ENCODE peak calls at places on chromosomes 3 and 15, in eight cellular contexts. R is dorsolateral prefrontal cortex, D is ovary, Y is gastrocnemius medialis, G is BE2C, Z is PC-9, K is tibial artery, T is AG04450. B is an unnamed sample.

GRCh38 chr15:34014556-34014955 is 24.4 kb downstream of the AVEN start:
- DNase-seq in Z (no peak), G (no peak), T (no peak), R (no peak), Y (no peak), D (no peak), K (no peak), B (no peak)

GRCh38 chr3:13157986-13158385 is 84.8 kb upstream of the IQSEC1 start:
- DNase-seq in Y (no peak), K (no peak), G (no peak), Z (no peak), R (no peak), T (no peak), D (no peak), B (peak; percentile 64)

GRCh38 chr15:48170981-48171380 is 7.1 kb downstream of the MYEF2 start:
- DNase-seq in G (no peak), R (no peak), Z (no peak), D (no peak), Y (no peak), K (no peak), T (no peak), B (no peak)

GRCh38 chr3:51955893-51956770 is 951 bp downstream of the GPR62 start:
- DNase-seq in K (no peak), Y (no peak), T (no peak), D (peak; percentile 71), G (no peak), Z (no peak), R (no peak), B (peak; percentile 76)

GRCh38 chr15:81480645-81481053 is 106.6 kb upstream of the TMC3 start:
- DNase-seq in R (no peak), Y (no peak), Z (no peak), K (no peak), D (peak; percentile 18), T (peak; percentile 29), G (peak; percentile 54), B (no peak)

GRCh38 chr3:127662051-127662469 is 10.7 kb upstream of the ABTB1 start:
- DNase-seq in T (no peak), G (no peak), D (no peak), R (no peak), K (no peak), Y (no peak), Z (no peak), B (no peak)

GRCh38 chr3:101867521-101867920 is 18.2 kb downstream of the NFKBIZ start:
- DNase-seq in D (no peak), K (no peak), R (no peak), T (no peak), Z (no peak), Y (no peak), G (no peak), B (no peak)

GRCh38 chr3:9800529-9800928 is 7.6 kb downstream of the ARPC4 start:
- DNase-seq in D (no peak), K (no peak), T (no peak), G (no peak), Y (no peak), Z (no peak), R (no peak), B (no peak)

GRCh38 chr3:78077178-78077577 is 1037.3 kb downstream of the ROBO2 start:
- DNase-seq in G (no peak), K (no peak), T (no peak), Y (no peak), D (no peak), Z (no peak), R (no peak), B (no peak)

GRCh38 chr15:48536681-48537091 is 108.8 kb downstream of the FBN1 start:
- DNase-seq in K (no peak), Y (no peak), G (no peak), T (no peak), D (no peak), R (no peak), Z (no peak), B (no peak)

GRCh38 chr15:92596623-92597022 is 59.0 kb downstream of the FAM174B start:
- DNase-seq in G (no peak), Y (no peak), T (no peak), K (no peak), D (no peak), Z (no peak), R (no peak), B (no peak)

GRCh38 chr3:2099028-2099671 is 484 bp downstream of the CNTN4 start:
- DNase-seq in D (no peak), Y (no peak), G (peak; percentile 27), T (no peak), K (peak; percentile 25), Z (no peak), R (peak; percentile 32), B (peak; percentile 51)

GRCh38 chr3:194910414-194910979 is 224.8 kb downstream of the FAM43A start:
- DNase-seq in G (no peak), K (no peak), Y (no peak), R (no peak), T (no peak), Z (no peak), D (no peak), B (no peak)

GRCh38 chr3:139107424-139108252 is 62.9 kb upstream of the PRR23C start:
- DNase-seq in T (no peak), Z (no peak), K (no peak), D (no peak), Y (no peak), G (no peak), R (no peak), B (no peak)

GRCh38 chr3:149270180-149270579 is 48.6 kb upstream of the CP start:
- DNase-seq in K (no peak), Z (no peak), D (no peak), T (no peak), Y (no peak), G (no peak), R (no peak), B (no peak)

GRCh38 chr3:166205158-166205557 is 367.9 kb upstream of the BCHE start:
- DNase-seq in G (no peak), T (no peak), R (no peak), D (no peak), Y (no peak), Z (no peak), K (no peak), B (no peak)

GRCh38 chr15:45114751-45115085 is 592 bp downstream of the DUOXA2 start:
- DNase-seq in Z (no peak), R (no peak), G (no peak), Y (no peak), D (no peak), T (no peak), K (no peak), B (no peak)
- H3K4me3 ChIP-seq in Z (no peak overlapping the region), R (no peak overlapping the region), G (peak overlapping the region; percentile 8), Y (no peak overlapping the region), D (no peak overlapping the region), T (no peak overlapping the region), K (no peak overlapping the region), B (no peak overlapping the region)

DNA sequence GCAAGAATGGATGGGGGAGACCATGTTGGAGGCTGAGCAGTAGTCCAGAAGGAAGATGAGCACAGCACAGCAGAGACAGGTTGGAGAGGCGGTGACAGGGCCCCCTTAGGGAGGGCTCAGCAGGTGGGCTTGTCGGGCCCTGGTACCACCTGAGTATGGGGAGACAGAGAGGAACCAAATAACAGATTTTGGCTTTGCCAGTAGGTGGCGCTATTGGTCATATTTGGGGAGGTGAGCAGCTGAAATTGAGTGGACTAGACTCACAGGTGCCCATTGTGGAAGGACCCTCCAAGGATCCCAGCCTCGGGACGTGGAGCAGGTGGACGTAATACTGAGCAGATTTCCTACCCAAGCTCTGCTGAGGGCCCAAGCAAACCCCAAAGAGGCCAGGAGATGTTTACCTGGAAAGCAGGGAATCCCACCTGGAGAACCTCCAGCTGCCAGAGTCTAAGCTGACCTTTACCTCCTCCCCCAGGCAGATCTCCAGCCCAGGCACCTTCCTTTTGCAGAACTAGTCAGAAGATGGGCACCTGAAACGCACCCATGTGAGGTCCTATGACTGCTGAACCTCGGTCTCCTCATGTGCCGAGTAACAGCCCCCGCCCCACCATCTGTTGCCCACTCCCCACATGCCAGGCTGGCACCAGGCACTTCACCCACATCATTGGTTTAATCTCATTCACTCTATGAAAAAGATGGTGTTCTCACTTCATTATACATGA is 24.6 kb upstream of the CORO2B start:
- DNase-seq in Y (peak; percentile 17), R (no peak), T (peak; percentile 18), G (peak; percentile 84), K (peak; percentile 69), Z (peak; percentile 40), D (peak; percentile 85), B (no peak)
- H3K4me3 ChIP-seq in Y (no peak overlapping the region), R (no peak overlapping the region), T (no peak overlapping the region), G (no peak overlapping the region), K (no peak overlapping the region), Z (no peak overlapping the region), D (no peak overlapping the region), B (no peak overlapping the region)

GRCh38 chr3:146165844-146166243 is 4.9 kb upstream of the PLOD2 start:
- DNase-seq in D (no peak), Y (no peak), R (no peak), Z (no peak), K (no peak), G (no peak), T (no peak), B (no peak)

GRCh38 chr3:146164506-146164905 is 3.5 kb upstream of the PLOD2 start:
- DNase-seq in Y (no peak), T (no peak), G (no peak), Z (no peak), R (no peak), D (no peak), K (no peak), B (no peak)

GRCh38 chr3:146166450-146167222 is 5.7 kb upstream of the PLOD2 start:
- DNase-seq in G (no peak), T (no peak), Y (no peak), Z (no peak), K (no peak), D (no peak), R (no peak), B (no peak)

GRCh38 chr3:146164951-146165350 is 4.0 kb upstream of the PLOD2 start:
- DNase-seq in G (no peak), K (no peak), Y (no peak), D (no peak), T (no peak), Z (no peak), R (no peak), B (no peak)

DNA sequence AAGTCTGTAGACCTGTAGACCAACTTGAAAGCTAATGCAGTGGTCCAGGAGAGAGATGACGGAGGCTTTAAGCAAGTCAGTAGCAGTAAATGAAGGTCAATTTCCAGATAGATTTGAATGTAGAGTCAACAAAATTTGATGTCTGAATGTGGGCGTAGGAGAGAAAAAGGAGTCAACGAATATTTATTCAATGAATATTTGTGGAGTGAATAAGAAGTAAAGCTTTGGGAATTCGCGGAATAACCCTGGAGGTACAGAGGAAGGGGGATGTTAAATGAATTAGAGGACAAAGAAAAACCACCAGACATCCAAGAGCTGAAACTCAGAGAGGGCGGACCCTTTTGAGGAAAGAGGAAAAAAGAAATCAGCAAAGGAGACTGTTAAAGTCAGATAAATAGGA is 4.4 kb upstream of the PLOD2 start:
- DNase-seq in K (no peak), D (no peak), T (no peak), R (no peak), Z (no peak), Y (no peak), G (no peak), B (no peak)
- H3K4me3 ChIP-seq in K (no peak overlapping the region), D (no peak overlapping the region), T (no peak overlapping the region), R (no peak overlapping the region), Z (no peak overlapping the region), Y (no peak overlapping the region), G (no peak overlapping the region), B (peak overlapping the region; percentile 24)

DNA sequence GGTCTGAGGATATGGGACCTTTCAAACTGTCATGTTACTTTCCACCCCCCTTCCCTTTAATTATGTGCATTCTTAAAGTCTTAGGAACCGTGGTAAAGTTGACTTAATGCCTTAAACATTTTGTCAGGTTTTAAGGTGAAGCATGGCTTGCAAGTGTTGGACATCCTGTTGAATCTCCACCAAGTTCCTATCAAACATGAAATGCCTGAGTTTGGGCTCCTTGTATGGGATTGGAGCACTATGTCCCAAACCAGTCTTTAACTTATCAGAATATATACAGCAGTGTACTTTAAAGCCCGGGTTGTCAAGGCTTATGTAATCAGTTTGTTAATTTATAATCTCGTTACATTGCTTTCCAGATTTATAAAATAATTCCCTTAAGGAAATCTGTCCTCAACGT is 1.2 kb downstream of the SNRK start:
- DNase-seq in Y (no peak), D (no peak), T (no peak), K (no peak), G (no peak), Z (no peak), R (no peak), B (no peak)
- H3K4me3 ChIP-seq in Y (peak overlapping the region; percentile 53), D (peak overlapping the region; percentile 60), T (peak overlapping the region; percentile 76), K (peak overlapping the region; percentile 62), G (peak overlapping the region; percentile 80), Z (peak overlapping the region; percentile 83), R (peak overlapping the region; percentile 68), B (peak overlapping the region; percentile 93)

B was measured in aorta.